ENCODE peak calls at places on chromosome 4, in eight cellular contexts. Q is adipocyte; F is HCT116; B is IMR-90; E is PC-3; T is breast epithelium; C is CD8-positive, alpha-beta T cell; J is MM.1S. A is an unnamed sample.

GRCh38 chr4:126455865-126456264 is 1141.1 kb downstream of the FAT4 start:
- DNase-seq in Q (no peak), F (no peak), B (no peak), E (no peak), T (no peak), C (no peak), J (no peak), A (no peak)

GRCh38 chr4:158871050-158871724 is 102.4 kb downstream of the FNIP2 start:
- DNase-seq in Q (no peak), F (no peak), B (no peak), E (no peak), T (no peak), C (no peak), J (no peak), A (no peak)

GRCh38 chr4:133190098-133190497 is 41.0 kb downstream of the PCDH10 start:
- DNase-seq in Q (peak; percentile 24), F (no peak), B (peak; percentile 0), E (peak; percentile 2), T (no peak), C (no peak), J (no peak), A (no peak)

GRCh38 chr4:173766231-173766630 is 236.2 kb upstream of the HAND2 start:
- DNase-seq in Q (no peak), F (no peak), B (peak; percentile 19), E (no peak), T (no peak), C (no peak), J (no peak), A (no peak)

GRCh38 chr4:3254302-3255131 is 5.6 kb downstream of the MSANTD1 start:
- DNase-seq in Q (no peak), F (no peak), B (no peak), E (no peak), T (no peak), C (no peak), J (no peak), A (no peak)

GRCh38 chr4:20629180-20630115 is 70.8 kb upstream of the PACRGL start:
- DNase-seq in Q (no peak), F (no peak), B (no peak), E (no peak), T (no peak), C (no peak), J (peak; percentile 56), A (no peak)

GRCh38 chr4:153763404-153763803 is 3.6 kb upstream of the RNF175 start:
- DNase-seq in Q (peak; percentile 20), F (no peak), B (no peak), E (peak; percentile 32), T (no peak), C (no peak), J (no peak), A (no peak)

GRCh38 chr4:26491449-26492170 is 1.3 kb upstream of the CCKAR start:
- DNase-seq in Q (no peak), F (no peak), B (no peak), E (no peak), T (no peak), C (no peak), J (no peak), A (no peak)

GRCh38 chr4:87049508-87049907 is 114.7 kb downstream of the AFF1 start:
- DNase-seq in Q (no peak), F (no peak), B (no peak), E (no peak), T (no peak), C (no peak), J (no peak), A (no peak)

GRCh38 chr4:8589831-8590545 is 2.6 kb upstream of the CPZ start:
- DNase-seq in Q (peak; percentile 27), F (no peak), B (peak; percentile 40), E (no peak), T (no peak), C (no peak), J (no peak), A (peak; percentile 77)

GRCh38 chr4:85489273-85489672 is 14.3 kb downstream of the ARHGAP24 start:
- DNase-seq in Q (peak; percentile 34), F (no peak), B (peak; percentile 8), E (peak; percentile 48), T (no peak), C (no peak), J (no peak), A (no peak)

DNA sequence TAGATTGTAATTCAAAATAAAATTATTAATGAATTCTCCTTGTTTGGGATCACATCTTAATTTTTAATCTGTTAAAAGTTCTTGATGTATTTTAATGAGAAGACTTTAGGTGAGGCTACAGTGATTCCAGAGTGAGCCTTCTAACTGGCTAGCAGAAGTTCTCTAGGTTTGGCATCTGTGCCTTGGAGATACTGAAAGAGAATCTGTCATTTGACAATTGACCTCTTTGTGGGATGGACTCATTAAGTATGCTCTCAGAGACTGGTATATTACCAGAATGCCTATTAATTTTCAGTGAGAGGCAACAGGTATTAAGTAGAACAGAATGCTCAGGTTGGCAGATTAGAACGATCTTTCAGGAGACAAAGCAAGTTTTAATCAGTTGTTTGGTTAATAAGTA is 10.2 kb downstream of the CCNG2 start:
- DNase-seq in Q (no peak), F (no peak), B (no peak), E (no peak), T (no peak), C (no peak), J (no peak), A (no peak)
- H3K36me3 ChIP-seq in Q (peaks cover 78% of the 10 kb centered on the region), F (no peaks in the 10 kb centered on the region), B (peaks cover 52% of the 10 kb centered on the region), E (peaks cover 8% of the 10 kb centered on the region), T (no peaks in the 10 kb centered on the region), C (peaks cover 6% of the 10 kb centered on the region), J (no peaks in the 10 kb centered on the region), A (no peaks in the 10 kb centered on the region)

DNA sequence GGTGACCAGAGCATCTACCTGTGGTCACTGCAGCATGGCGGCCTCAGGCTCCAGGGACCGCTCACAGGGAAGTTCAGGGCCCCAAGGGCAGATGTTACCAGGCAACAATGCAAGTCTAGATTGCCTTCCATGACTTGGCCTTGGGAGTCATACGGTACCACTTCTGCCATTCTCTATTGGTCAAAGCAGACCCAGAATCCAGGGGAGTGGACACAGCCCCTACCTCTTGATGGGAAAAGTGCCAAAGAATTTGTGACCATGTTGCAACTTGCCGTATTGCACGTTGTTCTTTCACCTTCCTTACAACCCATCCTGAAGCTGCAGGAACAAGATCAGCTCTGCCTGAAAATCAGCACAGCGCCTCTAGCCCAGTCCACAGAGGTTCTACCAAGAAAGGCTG is 111.1 kb downstream of the IRF2 start:
- DNase-seq in Q (no peak), F (no peak), B (no peak), E (no peak), T (no peak), C (no peak), J (no peak), A (no peak)
- H3K4me3 ChIP-seq in Q (no peak overlapping the region), F (no peak overlapping the region), B (no peak overlapping the region), E (no peak overlapping the region), T (no peak overlapping the region), C (no peak overlapping the region), J (no peak overlapping the region), A (no peak overlapping the region)

DNA sequence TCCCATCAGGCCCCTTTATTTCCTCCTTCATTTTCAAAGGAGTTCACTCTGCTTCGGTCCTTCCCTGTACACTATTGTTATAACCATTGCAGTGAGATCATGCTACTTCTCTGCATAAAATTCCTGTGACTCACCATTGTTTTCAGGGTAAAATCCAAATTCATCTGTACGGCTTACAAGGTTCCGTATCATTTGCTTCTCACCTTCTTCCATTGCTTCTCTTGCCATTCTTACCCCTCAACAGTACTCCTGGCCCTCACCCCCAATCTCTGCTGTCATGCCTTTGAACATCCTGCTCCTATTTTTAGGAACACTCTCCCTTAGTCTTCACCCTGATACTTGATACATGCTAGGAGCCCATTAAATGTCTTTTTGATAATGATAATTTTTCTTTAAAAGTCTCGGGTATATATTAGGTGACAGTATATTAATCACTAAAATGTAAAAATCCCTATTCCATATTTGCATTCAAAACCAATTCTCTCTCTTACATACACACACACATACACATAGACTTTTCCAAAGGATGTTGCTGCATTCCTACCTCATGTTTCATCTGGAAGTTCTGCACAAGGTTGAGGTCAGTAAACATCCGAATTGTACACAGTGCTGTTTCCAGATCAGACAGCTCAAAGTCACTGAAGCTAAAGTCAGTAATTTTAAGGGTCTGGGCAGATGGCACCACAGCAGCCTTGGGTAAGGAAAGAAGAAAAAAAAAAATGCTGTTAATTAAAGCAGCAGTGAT is 103.4 kb downstream of the PDE5A start:
- DNase-seq in Q (peak; percentile 75), F (no peak), B (peak; percentile 91), E (peak; percentile 67), T (no peak), C (no peak), J (no peak), A (peak; percentile 7)
- H3K36me3 ChIP-seq in Q (peaks cover 3% of the 10 kb centered on the region), F (no peaks in the 10 kb centered on the region), B (peaks cover 32% of the 10 kb centered on the region), E (no peaks in the 10 kb centered on the region), T (no peaks in the 10 kb centered on the region), C (no peaks in the 10 kb centered on the region), J (no peaks in the 10 kb centered on the region), A (peaks cover 52% of the 10 kb centered on the region)

DNA sequence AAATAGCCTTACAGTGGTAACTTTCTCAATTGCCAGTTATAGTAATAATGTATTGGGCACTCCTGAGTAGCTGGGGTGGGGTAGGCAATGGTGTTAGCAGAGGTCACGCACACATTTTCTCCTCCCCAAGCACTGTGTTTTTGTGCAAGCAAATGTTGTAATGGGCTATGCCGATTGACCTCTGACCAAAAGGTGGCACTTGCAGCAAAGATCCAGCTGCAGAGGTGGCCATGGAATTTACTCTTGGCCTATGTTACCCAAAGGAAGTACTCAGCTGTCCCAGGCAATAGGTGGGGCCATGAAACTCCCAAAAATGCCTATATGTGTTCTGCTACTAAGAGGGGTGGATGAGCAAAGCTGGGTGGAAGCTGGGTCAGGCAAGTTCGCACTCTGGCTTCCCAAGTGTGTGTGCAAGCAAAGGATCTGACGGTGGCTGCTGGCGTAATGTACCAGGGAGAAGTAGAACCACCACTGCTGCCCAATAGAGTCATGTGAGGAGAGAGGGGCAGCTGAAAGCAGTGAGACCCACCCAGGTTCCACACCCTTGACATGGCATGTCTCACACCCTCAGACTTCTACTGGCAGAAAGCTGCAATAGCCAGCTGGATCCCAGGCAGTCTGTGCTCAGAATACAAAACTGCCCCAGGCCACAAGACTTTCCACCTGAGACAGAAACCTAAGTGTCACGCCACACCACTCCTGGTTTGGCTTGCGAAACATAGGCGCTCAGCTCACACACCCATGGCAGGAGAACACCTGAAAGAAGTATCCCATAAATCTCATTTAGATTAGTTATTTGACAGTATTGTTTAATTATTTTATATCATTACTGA is 353.3 kb upstream of the EMCN start:
- DNase-seq in Q (no peak), F (no peak), B (no peak), E (no peak), T (no peak), C (no peak), J (no peak), A (no peak)
- H3K4me3 ChIP-seq in Q (no peak overlapping the region), F (no peak overlapping the region), B (no peak overlapping the region), E (no peak overlapping the region), T (no peak overlapping the region), C (no peak overlapping the region), J (no peak overlapping the region), A (no peak overlapping the region)

DNA sequence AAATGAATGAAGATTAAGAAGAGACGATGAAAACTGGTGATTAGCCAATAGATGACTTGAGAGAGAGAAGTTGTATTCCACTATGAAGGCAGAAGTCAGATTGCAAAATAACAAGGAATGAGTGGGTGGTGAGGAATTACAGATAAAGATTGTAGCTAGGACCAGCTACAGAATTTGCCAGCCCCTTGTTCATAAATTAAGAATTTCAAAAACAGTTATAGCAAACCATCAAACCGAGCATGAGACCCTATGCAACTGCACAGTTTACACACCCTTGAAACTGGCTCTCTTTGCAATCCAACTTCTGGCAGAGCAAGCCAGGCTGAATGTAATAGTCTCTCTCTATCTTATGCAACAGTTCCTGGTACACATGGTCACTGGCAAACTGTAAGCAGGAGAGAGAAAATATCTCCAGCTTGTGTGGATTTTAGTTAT is 35.2 kb downstream of the STAP1 start:
- DNase-seq in Q (peak; percentile 69), F (no peak), B (peak; percentile 25), E (no peak), T (no peak), C (no peak), J (no peak), A (no peak)
- H3K36me3 ChIP-seq in Q (no peaks in the 10 kb centered on the region), F (no peaks in the 10 kb centered on the region), B (no peaks in the 10 kb centered on the region), E (no peaks in the 10 kb centered on the region), T (no peaks in the 10 kb centered on the region), C (no peaks in the 10 kb centered on the region), J (no peaks in the 10 kb centered on the region), A (no peaks in the 10 kb centered on the region)